ENCODE peak calls at places on chromosomes 12 and 14, in eight cellular contexts. G is iris pigment epithelial cell; E is Caki2; B is T-helper 1 cell; J is NCI-H1930; C is pancreas; L is CD4-positive, alpha-beta T cell; O is activated effector memory CD4-positive, alpha-beta T cell treated with Interleukin-2 at 50 U/mL for 16 hours. X is an unnamed sample.

GRCh38 chr12:5746020-5746419 is 199.0 kb downstream of the ANO2 start:
- DNase-seq in G (no peak), E (peak; percentile 8), B (no peak), J (no peak), C (no peak), L (no peak), O (no peak), X (no peak)

GRCh38 chr14:61927521-61927920 is 165.3 kb downstream of the SNAPC1 start:
- DNase-seq in G (peak; percentile 67), E (no peak), B (no peak), J (no peak), C (no peak), L (no peak), O (no peak), X (no peak)

GRCh38 chr12:124032265-124032886 is 59.4 kb downstream of the ZNF664 start:
- DNase-seq in G (peak; percentile 68), E (peak; percentile 33), B (no peak), J (no peak), C (peak; percentile 53), L (no peak), O (no peak), X (no peak)

GRCh38 chr12:121217761-121218160 is 7.8 kb downstream of the P2RX4 start:
- DNase-seq in G (no peak), E (peak; percentile 42), B (no peak), J (no peak), C (no peak), L (no peak), O (no peak), X (no peak)

GRCh38 chr14:50062438-50063039 is 53.8 kb downstream of the VCPKMT start:
- DNase-seq in G (peak; percentile 83), E (peak; percentile 94), B (peak; percentile 72), J (no peak), C (peak; percentile 67), L (peak; percentile 73), O (peak; percentile 77), X (no peak)

GRCh38 chr12:58920102-58920955 is at the start of gene LRIG3:
- DNase-seq in G (peak; percentile 95), E (peak; percentile 93), B (no peak), J (peak; percentile 39), C (peak; percentile 89), L (no peak), O (no peak), X (peak; percentile 94)

GRCh38 chr12:64611430-64612286 is 1.4 kb downstream of the RASSF3 start:
- DNase-seq in G (peak; percentile 36), E (no peak), B (no peak), J (no peak), C (peak; percentile 38), L (peak; percentile 7), O (peak; percentile 10), X (peak; percentile 52)

GRCh38 chr12:112340235-112340634 is 42.0 kb downstream of the HECTD4 start:
- DNase-seq in G (no peak), E (no peak), B (no peak), J (no peak), C (no peak), L (no peak), O (no peak), X (no peak)

GRCh38 chr14:104928391-104929133 is 3.9 kb downstream of the PLD4 start:
- DNase-seq in G (no peak), E (no peak), B (no peak), J (no peak), C (no peak), L (no peak), O (no peak), X (no peak)

X was measured in left cardiac atrium.